ENCODE peak calls at places on chromosomes 1 and 21, in eight cellular contexts. One of them, this sample, is unnamed.

GRCh38 chr1:29960906-29961675 is 724.8 kb downstream of the PTPRU start:
- DNase-seq in Peyer's patch: no peak
- DNase-seq in aorta: no peak
- DNase-seq in upper lobe of right lung: no peak
- DNase-seq in transverse colon: no peak
- DNase-seq in IMR-90: no peak
- DNase-seq in tibial nerve: no peak
- DNase-seq in pancreas: no peak
- DNase-seq in this sample: no peak

GRCh38 chr1:231971397-231972233 is 345.0 kb downstream of the DISC1 start:
- DNase-seq in IMR-90: peak
- DNase-seq in Peyer's patch: no peak
- DNase-seq in transverse colon: no peak
- DNase-seq in pancreas: no peak
- DNase-seq in tibial nerve: no peak
- DNase-seq in aorta: no peak
- DNase-seq in upper lobe of right lung: no peak
- DNase-seq in this sample: no peak

GRCh38 chr1:14956579-14957195 is 196.9 kb upstream of the TMEM51 start:
- DNase-seq in transverse colon: no peak
- DNase-seq in tibial nerve: no peak
- DNase-seq in IMR-90: no peak
- DNase-seq in aorta: no peak
- DNase-seq in Peyer's patch: no peak
- DNase-seq in upper lobe of right lung: no peak
- DNase-seq in pancreas: no peak
- DNase-seq in this sample: no peak

GRCh38 chr1:5514519-5515183 is 477.6 kb downstream of the NPHP4 start:
- DNase-seq in aorta: peak
- DNase-seq in Peyer's patch: peak
- DNase-seq in IMR-90: peak
- DNase-seq in tibial nerve: peak
- DNase-seq in upper lobe of right lung: peak
- DNase-seq in pancreas: peak
- DNase-seq in transverse colon: peak
- DNase-seq in this sample: no peak

GRCh38 chr1:228882041-228882784 is 146.9 kb downstream of the RHOU start:
- DNase-seq in aorta: no peak
- DNase-seq in IMR-90: no peak
- DNase-seq in tibial nerve: no peak
- DNase-seq in Peyer's patch: no peak
- DNase-seq in upper lobe of right lung: no peak
- DNase-seq in pancreas: no peak
- DNase-seq in transverse colon: no peak
- DNase-seq in this sample: no peak

GRCh38 chr1:197413564-197413963 is 145.5 kb downstream of the CRB1 start:
- DNase-seq in transverse colon: no peak
- DNase-seq in pancreas: no peak
- DNase-seq in tibial nerve: no peak
- DNase-seq in IMR-90: no peak
- DNase-seq in aorta: no peak
- DNase-seq in upper lobe of right lung: no peak
- DNase-seq in Peyer's patch: no peak
- DNase-seq in this sample: no peak

GRCh38 chr1:224669400-224669799 is 53.3 kb downstream of the CNIH3 start:
- DNase-seq in IMR-90: no peak
- DNase-seq in upper lobe of right lung: no peak
- DNase-seq in Peyer's patch: no peak
- DNase-seq in aorta: no peak
- DNase-seq in transverse colon: no peak
- DNase-seq in pancreas: no peak
- DNase-seq in tibial nerve: no peak
- DNase-seq in this sample: no peak

GRCh38 chr1:36112823-36113222 is 12.2 kb downstream of the COL8A2 start:
- DNase-seq in IMR-90: no peak
- DNase-seq in tibial nerve: no peak
- DNase-seq in pancreas: no peak
- DNase-seq in Peyer's patch: no peak
- DNase-seq in aorta: no peak
- DNase-seq in transverse colon: no peak
- DNase-seq in upper lobe of right lung: no peak
- DNase-seq in this sample: no peak

GRCh38 chr1:230068952-230069684 is 2.1 kb downstream of the GALNT2 start:
- DNase-seq in pancreas: no peak
- DNase-seq in IMR-90: no peak
- DNase-seq in upper lobe of right lung: peak
- DNase-seq in aorta: no peak
- DNase-seq in transverse colon: peak
- DNase-seq in tibial nerve: no peak
- DNase-seq in Peyer's patch: no peak
- DNase-seq in this sample: no peak

GRCh38 chr1:183812686-183813569 is 8.0 kb downstream of the RGL1 start:
- DNase-seq in IMR-90: peak
- DNase-seq in aorta: no peak
- DNase-seq in tibial nerve: no peak
- DNase-seq in Peyer's patch: peak
- DNase-seq in transverse colon: no peak
- DNase-seq in pancreas: no peak
- DNase-seq in upper lobe of right lung: no peak
- DNase-seq in this sample: no peak

GRCh38 chr1:108643492-108644333 is 17.2 kb downstream of the HENMT1 start:
- DNase-seq in IMR-90: peak
- DNase-seq in Peyer's patch: no peak
- DNase-seq in aorta: no peak
- DNase-seq in pancreas: peak
- DNase-seq in transverse colon: peak
- DNase-seq in tibial nerve: peak
- DNase-seq in upper lobe of right lung: no peak
- DNase-seq in this sample: no peak

GRCh38 chr1:8374812-8375211 is 56.9 kb downstream of the SLC45A1 start:
- DNase-seq in aorta: no peak
- DNase-seq in transverse colon: peak
- DNase-seq in upper lobe of right lung: no peak
- DNase-seq in tibial nerve: no peak
- DNase-seq in Peyer's patch: no peak
- DNase-seq in pancreas: peak
- DNase-seq in IMR-90: peak
- DNase-seq in this sample: no peak

GRCh38 chr1:45516465-45516864 is 5.2 kb downstream of the PRDX1 start:
- DNase-seq in upper lobe of right lung: no peak
- DNase-seq in aorta: no peak
- DNase-seq in IMR-90: no peak
- DNase-seq in tibial nerve: no peak
- DNase-seq in pancreas: no peak
- DNase-seq in Peyer's patch: no peak
- DNase-seq in transverse colon: no peak
- DNase-seq in this sample: no peak

GRCh38 chr1:166489670-166490436 is 323.1 kb upstream of the FAM78B start:
- DNase-seq in aorta: no peak
- DNase-seq in IMR-90: no peak
- DNase-seq in Peyer's patch: peak
- DNase-seq in upper lobe of right lung: peak
- DNase-seq in transverse colon: peak
- DNase-seq in tibial nerve: no peak
- DNase-seq in pancreas: peak
- DNase-seq in this sample: no peak

GRCh38 chr21:38306407-38306806 is 49.6 kb downstream of the KCNJ15 start:
- DNase-seq in upper lobe of right lung: no peak
- DNase-seq in tibial nerve: no peak
- DNase-seq in pancreas: no peak
- DNase-seq in aorta: no peak
- DNase-seq in transverse colon: no peak
- DNase-seq in Peyer's patch: no peak
- DNase-seq in IMR-90: peak
- DNase-seq in this sample: no peak

GRCh38 chr1:153956997-153957715 is 1.3 kb downstream of the CRTC2 start:
- DNase-seq in aorta: no peak
- DNase-seq in upper lobe of right lung: no peak
- DNase-seq in pancreas: no peak
- DNase-seq in IMR-90: no peak
- DNase-seq in transverse colon: no peak
- DNase-seq in Peyer's patch: no peak
- DNase-seq in tibial nerve: no peak
- DNase-seq in this sample: no peak

GRCh38 chr1:241998950-241999495 is at the start of gene MAP1LC3C:
- DNase-seq in aorta: no peak
- DNase-seq in pancreas: no peak
- DNase-seq in Peyer's patch: no peak
- DNase-seq in IMR-90: no peak
- DNase-seq in transverse colon: no peak
- DNase-seq in tibial nerve: no peak
- DNase-seq in upper lobe of right lung: no peak
- DNase-seq in this sample: no peak

GRCh38 chr1:73452522-73452921 is 745.5 kb downstream of the LRRIQ3 start:
- DNase-seq in tibial nerve: no peak
- DNase-seq in IMR-90: no peak
- DNase-seq in upper lobe of right lung: no peak
- DNase-seq in transverse colon: no peak
- DNase-seq in pancreas: no peak
- DNase-seq in Peyer's patch: no peak
- DNase-seq in aorta: no peak
- DNase-seq in this sample: no peak

DNA sequence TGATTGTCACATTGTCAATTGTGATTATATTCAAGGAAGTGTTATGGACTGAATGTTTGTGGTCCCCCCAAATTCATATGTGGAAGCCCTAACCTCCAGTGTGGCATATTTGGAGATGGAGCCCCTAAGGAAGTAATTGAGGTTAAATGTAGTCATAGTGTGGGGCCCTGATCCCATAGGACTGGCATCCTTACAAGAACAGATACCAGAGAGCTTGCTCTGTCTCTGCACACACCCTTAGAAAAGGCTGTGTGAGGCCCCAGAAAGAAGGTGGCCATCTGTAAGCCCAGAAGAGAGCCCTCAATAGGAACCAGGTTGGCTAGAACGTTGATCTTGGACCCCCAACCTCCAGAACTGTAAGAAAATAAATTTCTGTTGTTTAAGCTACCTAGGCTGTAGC is 28.1 kb downstream of the VANGL1 start:
- DNase-seq in upper lobe of right lung: no peak
- DNase-seq in pancreas: no peak
- DNase-seq in Peyer's patch: no peak
- DNase-seq in aorta: no peak
- DNase-seq in transverse colon: no peak
- DNase-seq in IMR-90: peak
- DNase-seq in tibial nerve: no peak
- DNase-seq in this sample: no peak
- H3K27ac ChIP-seq in upper lobe of right lung: no peak
- H3K27ac ChIP-seq in pancreas: no peak
- H3K27ac ChIP-seq in Peyer's patch: no peak
- H3K27ac ChIP-seq in aorta: no peak
- H3K27ac ChIP-seq in transverse colon: peak
- H3K27ac ChIP-seq in IMR-90: no peak
- H3K27ac ChIP-seq in tibial nerve: no peak
- H3K27ac ChIP-seq in this sample: peak

DNA sequence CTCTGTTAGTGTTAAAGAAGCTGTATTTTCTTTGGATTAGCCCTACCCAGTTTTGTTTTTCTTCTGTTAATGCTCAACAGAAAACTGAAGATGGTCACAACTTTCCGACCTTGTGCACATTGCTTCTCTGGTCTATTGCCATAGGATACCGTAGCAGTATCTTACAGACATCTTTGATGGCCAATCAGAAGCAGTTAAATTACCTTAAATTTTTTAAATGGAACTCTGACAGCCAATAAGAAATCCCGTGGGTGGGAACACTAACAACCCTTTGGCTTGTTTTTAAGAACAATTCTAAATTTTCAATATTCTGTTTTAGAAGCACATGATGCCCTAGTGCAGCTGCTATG is 17.2 kb downstream of the NFYC start:
- DNase-seq in Peyer's patch: no peak
- DNase-seq in aorta: no peak
- DNase-seq in IMR-90: peak
- DNase-seq in transverse colon: no peak
- DNase-seq in tibial nerve: no peak
- DNase-seq in pancreas: no peak
- DNase-seq in upper lobe of right lung: no peak
- DNase-seq in this sample: peak
- H3K27ac ChIP-seq in Peyer's patch: peak
- H3K27ac ChIP-seq in aorta: peak
- H3K27ac ChIP-seq in IMR-90: peak
- H3K27ac ChIP-seq in transverse colon: peak
- H3K27ac ChIP-seq in tibial nerve: peak
- H3K27ac ChIP-seq in pancreas: peak
- H3K27ac ChIP-seq in upper lobe of right lung: peak
- H3K27ac ChIP-seq in this sample: peak

GRCh38 chr1:158818560-158818959 is 12.6 kb upstream of the MNDA start:
- DNase-seq in aorta: no peak
- DNase-seq in tibial nerve: no peak
- DNase-seq in transverse colon: no peak
- DNase-seq in Peyer's patch: no peak
- DNase-seq in pancreas: no peak
- DNase-seq in upper lobe of right lung: no peak
- DNase-seq in IMR-90: no peak
- DNase-seq in this sample: no peak

GRCh38 chr1:158818991-158819405 is 12.2 kb upstream of the MNDA start:
- DNase-seq in IMR-90: no peak
- DNase-seq in tibial nerve: no peak
- DNase-seq in aorta: no peak
- DNase-seq in upper lobe of right lung: no peak
- DNase-seq in transverse colon: no peak
- DNase-seq in pancreas: no peak
- DNase-seq in Peyer's patch: no peak
- DNase-seq in this sample: no peak

GRCh38 chr1:158821723-158822122 is 9.4 kb upstream of the MNDA start:
- DNase-seq in tibial nerve: no peak
- DNase-seq in aorta: no peak
- DNase-seq in Peyer's patch: no peak
- DNase-seq in transverse colon: no peak
- DNase-seq in upper lobe of right lung: no peak
- DNase-seq in pancreas: no peak
- DNase-seq in IMR-90: no peak
- DNase-seq in this sample: no peak

GRCh38 chr1:158814970-158815369 is 16.2 kb upstream of the MNDA start:
- DNase-seq in tibial nerve: no peak
- DNase-seq in aorta: no peak
- DNase-seq in upper lobe of right lung: no peak
- DNase-seq in Peyer's patch: no peak
- DNase-seq in IMR-90: no peak
- DNase-seq in transverse colon: no peak
- DNase-seq in pancreas: no peak
- DNase-seq in this sample: no peak

GRCh38 chr1:158819461-158820443 is 11.4 kb upstream of the MNDA start:
- DNase-seq in IMR-90: no peak
- DNase-seq in aorta: no peak
- DNase-seq in transverse colon: no peak
- DNase-seq in tibial nerve: no peak
- DNase-seq in upper lobe of right lung: no peak
- DNase-seq in Peyer's patch: no peak
- DNase-seq in pancreas: no peak
- DNase-seq in this sample: no peak
- H3K27ac ChIP-seq in IMR-90: no peak
- H3K27ac ChIP-seq in aorta: no peak
- H3K27ac ChIP-seq in transverse colon: no peak
- H3K27ac ChIP-seq in tibial nerve: no peak
- H3K27ac ChIP-seq in upper lobe of right lung: no peak
- H3K27ac ChIP-seq in Peyer's patch: peak
- H3K27ac ChIP-seq in pancreas: no peak
- H3K27ac ChIP-seq in this sample: no peak

DNA sequence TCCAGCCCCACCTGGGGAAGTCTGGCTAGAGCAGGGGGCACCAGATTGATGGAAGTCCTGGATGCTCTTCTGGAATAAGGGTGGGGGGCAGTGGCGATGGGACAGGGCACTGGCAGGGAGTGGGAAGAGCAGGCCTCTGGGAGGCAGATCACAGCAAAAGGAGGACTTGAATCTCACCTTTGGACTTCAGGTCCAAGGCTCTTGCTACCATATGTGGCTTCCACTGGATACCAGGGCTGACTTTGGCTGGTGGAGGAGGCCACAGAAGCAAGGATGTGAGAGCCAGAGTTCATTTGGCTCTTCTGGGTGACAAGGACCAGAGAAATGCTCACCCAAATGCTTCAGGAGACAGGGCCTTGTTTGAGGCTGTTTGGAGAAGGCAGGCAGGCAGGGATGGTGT is 16.0 kb upstream of the SYNC start:
- DNase-seq in transverse colon: no peak
- DNase-seq in upper lobe of right lung: no peak
- DNase-seq in IMR-90: no peak
- DNase-seq in pancreas: no peak
- DNase-seq in tibial nerve: no peak
- DNase-seq in aorta: no peak
- DNase-seq in Peyer's patch: no peak
- DNase-seq in this sample: no peak
- H3K27ac ChIP-seq in transverse colon: no peak
- H3K27ac ChIP-seq in upper lobe of right lung: no peak
- H3K27ac ChIP-seq in IMR-90: no peak
- H3K27ac ChIP-seq in pancreas: no peak
- H3K27ac ChIP-seq in tibial nerve: no peak
- H3K27ac ChIP-seq in aorta: no peak
- H3K27ac ChIP-seq in Peyer's patch: no peak
- H3K27ac ChIP-seq in this sample: no peak

This sample was measured in epithelial cell of prostate.